ENCODE peak calls at places on chromosomes 2 and 18, in five cellular contexts. Y, W, Q, H and M are unnamed samples.

GRCh38 chr2:232490221-232491138 is 2.8 kb upstream of the ECEL1 start:
- DNase-seq in Y (no peak), H (no peak), W (peak), Q (peak), M (no peak)

GRCh38 chr2:121884515-121884915 is 129.1 kb downstream of the TSN start:
- DNase-seq in Y (no peak), W (no peak), Q (no peak), H (no peak), M (no peak)

GRCh38 chr2:205025580-205026240 is 480.4 kb downstream of the PARD3B start:
- DNase-seq in H (no peak), W (no peak), Q (no peak), Y (no peak), M (peak)

GRCh38 chr2:120596990-120597594 is 138.6 kb upstream of the GLI2 start:
- DNase-seq in H (no peak), Y (no peak), Q (peak), W (no peak), M (peak)

GRCh38 chr18:24989760-24990547 is 362.0 kb downstream of the ZNF521 start:
- DNase-seq in Y (no peak), Q (no peak), W (no peak), H (no peak), M (peak)

GRCh38 chr18:57243624-57244179 is 96.8 kb downstream of the BOD1L2 start:
- DNase-seq in Y (no peak), W (no peak), H (no peak), Q (no peak), M (no peak)

GRCh38 chr2:222452422-222452950 is 28.1 kb downstream of the SGPP2 start:
- DNase-seq in H (no peak), W (no peak), Q (no peak), Y (no peak), M (no peak)

GRCh38 chr2:217900010-217900779 is 102.6 kb downstream of the TNS1 start:
- DNase-seq in Y (no peak), H (no peak), W (no peak), Q (no peak), M (no peak)

GRCh38 chr2:160299540-160299939 is 99.5 kb upstream of the ITGB6 start:
- DNase-seq in H (no peak), Q (no peak), Y (no peak), W (no peak), M (no peak)

GRCh38 chr2:222912117-222912516 is 51.3 kb downstream of the ACSL3 start:
- DNase-seq in Y (no peak), W (no peak), H (peak), Q (no peak), M (peak)

GRCh38 chr18:36281941-36282340 is 15.6 kb upstream of the FHOD3 start:
- DNase-seq in H (no peak), Q (no peak), Y (no peak), W (no peak), M (no peak)

GRCh38 chr18:21179590-21180220 is 62.3 kb upstream of the GREB1L start:
- DNase-seq in H (peak), Y (no peak), W (no peak), Q (no peak), M (peak)

GRCh38 chr2:147026664-147027278 is 818.1 kb upstream of the ACVR2A start:
- DNase-seq in W (no peak), H (no peak), Y (no peak), Q (no peak), M (peak)
- TF ChIP-seq CTCF in W (no peak), H (no peak), Y (no peak), Q (no peak), M (no peak)

GRCh38 chr2:57453929-57454328 is 592.7 kb upstream of the VRK2 start:
- DNase-seq in H (no peak), W (no peak), Q (no peak), Y (no peak), M (peak)
- TF ChIP-seq CTCF in H (no peak), W (peak), Q (no peak), Y (peak), M (peak)

GRCh38 chr2:230422149-230422548 is 6.1 kb downstream of the SP100 start:
- DNase-seq in H (no peak), Q (no peak), Y (no peak), W (no peak), M (no peak)
- TF ChIP-seq CTCF in H (no peak), Q (no peak), Y (peak), W (no peak), M (peak)

DNA sequence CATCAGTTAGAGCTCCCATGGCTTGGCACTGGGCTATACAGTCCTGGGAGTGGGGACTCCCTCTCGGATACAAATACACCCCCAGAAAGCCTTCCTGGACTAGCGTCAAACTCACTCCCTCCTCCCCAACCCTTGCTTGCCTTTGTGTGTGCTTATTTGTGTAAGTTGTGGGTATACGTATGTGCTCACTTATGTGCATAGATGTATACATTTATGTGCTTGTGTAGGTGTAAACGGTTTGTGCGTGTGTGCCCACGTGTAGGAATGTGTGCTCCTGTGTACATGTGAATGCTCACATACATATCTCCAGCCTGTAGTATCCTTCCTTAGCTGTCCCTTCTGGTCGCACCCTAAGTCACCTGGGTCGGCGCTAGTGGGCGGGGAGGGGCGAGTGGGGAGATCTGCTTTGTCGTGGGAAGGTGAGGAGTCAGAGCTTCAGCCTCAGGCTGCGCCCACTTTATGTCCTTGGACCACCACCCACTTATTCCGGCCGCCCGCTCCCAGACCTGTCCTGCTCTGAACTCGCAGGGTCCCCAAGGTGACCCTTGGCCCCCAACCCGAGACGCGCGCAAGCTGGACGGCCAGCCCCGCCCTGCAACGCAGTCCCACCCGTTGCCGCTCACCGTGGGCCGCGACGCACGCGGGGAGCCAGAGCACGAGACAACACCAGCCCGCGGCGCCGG is 427 bp downstream of the PRADC1 start:
- DNase-seq in Y (no peak), W (no peak), Q (peak), H (no peak), M (no peak)
- TF ChIP-seq CTCF in Y (no peak), W (no peak), Q (no peak), H (no peak), M (no peak)

DNA sequence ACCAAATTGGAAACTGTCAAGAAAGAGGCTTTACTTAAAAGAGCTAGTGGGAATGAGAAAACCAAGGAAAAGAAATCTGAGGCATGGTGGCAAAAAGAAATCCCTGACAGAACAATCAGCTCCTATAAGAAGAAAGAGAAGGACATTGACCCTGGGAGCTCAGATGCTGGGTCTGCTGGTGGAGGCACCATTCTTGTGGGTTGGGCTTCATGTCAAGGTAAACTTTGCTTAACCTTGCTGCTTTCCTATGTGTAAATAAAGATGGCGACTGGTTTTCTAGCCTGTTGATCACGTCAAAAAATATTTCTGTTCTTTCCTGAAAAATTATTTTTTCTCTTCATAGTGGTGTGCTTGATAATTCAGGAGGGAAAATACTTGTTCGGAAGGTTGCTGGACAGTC is 58.1 kb downstream of the VIT start:
- DNase-seq in Q (no peak), Y (no peak), W (no peak), H (no peak), M (no peak)
- TF ChIP-seq CTCF in Q (no peak), Y (no peak), W (no peak), H (no peak), M (no peak)

GRCh38 chr2:119531292-119531691 is 7.0 kb upstream of the SCTR start:
- DNase-seq in W (no peak), H (no peak), Q (no peak), Y (no peak), M (peak)
- TF ChIP-seq CTCF in W (peak), H (no peak), Q (no peak), Y (peak), M (peak)

GRCh38 chr2:12399244-12399643 is 317.5 kb upstream of the TRIB2 start:
- DNase-seq in Q (no peak), Y (no peak), H (no peak), W (no peak), M (no peak)
- TF ChIP-seq CTCF in Q (no peak), Y (no peak), H (no peak), W (no peak), M (no peak)